ENCODE peak calls at places on chromosomes 6 and 20, in seven cellular contexts. W is heart left ventricle, K is stomach, T is tibial nerve, I is transverse colon, J is breast epithelium, U is adrenal gland. B is an unnamed sample.

GRCh38 chr6:106077170-106077569 is 9.0 kb upstream of the PRDM1 start:
- DNase-seq in J (no peak), K (no peak), W (no peak), U (no peak), I (no peak), T (no peak), B (no peak)

GRCh38 chr6:149335924-149336323 is 18.4 kb downstream of the TAB2 start:
- DNase-seq in U (peak; percentile 46), K (no peak), I (no peak), J (no peak), T (no peak), W (no peak), B (no peak)

GRCh38 chr6:23633986-23634385 is 492.0 kb upstream of the NRSN1 start:
- DNase-seq in T (no peak), U (no peak), J (no peak), W (no peak), K (no peak), I (no peak), B (no peak)

GRCh38 chr6:106146852-106147351 is 60.8 kb downstream of the PRDM1 start:
- DNase-seq in J (no peak), I (no peak), U (no peak), K (no peak), W (no peak), T (no peak), B (no peak)

GRCh38 chr6:89035252-89036106 is 45.1 kb upstream of the PNRC1 start:
- DNase-seq in J (peak; percentile 93), T (peak; percentile 84), I (peak; percentile 91), U (peak; percentile 95), W (peak; percentile 71), K (peak; percentile 72), B (peak; percentile 93)

GRCh38 chr6:42783177-42783875 is 1.5 kb downstream of the BICRAL start:
- DNase-seq in W (peak; percentile 91), U (peak; percentile 72), T (peak; percentile 72), J (peak; percentile 62), I (peak; percentile 77), K (peak; percentile 78), B (peak; percentile 68)

GRCh38 chr6:137313928-137314855 is 95.0 kb upstream of the IFNGR1 start:
- DNase-seq in W (peak; percentile 84), T (peak; percentile 77), U (peak; percentile 71), K (peak; percentile 72), I (peak; percentile 75), J (peak; percentile 46), B (peak; percentile 60)

GRCh38 chr20:53708129-53708968 is 114.7 kb upstream of the ZNF217 start:
- DNase-seq in W (no peak), T (no peak), K (no peak), I (no peak), U (no peak), J (no peak), B (no peak)

GRCh38 chr6:24943774-24944173 is 8.0 kb upstream of the RIPOR2 start:
- DNase-seq in I (no peak), T (no peak), U (no peak), K (no peak), W (no peak), J (no peak), B (no peak)

GRCh38 chr6:132357120-132357519 is 44.2 kb downstream of the MOXD1 start:
- DNase-seq in T (no peak), J (no peak), U (no peak), W (no peak), I (no peak), K (no peak), B (no peak)

GRCh38 chr6:3341467-3341866 is 82.7 kb downstream of the PSMG4 start:
- DNase-seq in W (no peak), J (no peak), K (no peak), T (peak; percentile 36), U (peak; percentile 56), I (no peak), B (no peak)

GRCh38 chr6:2275207-2275891 is 29.9 kb upstream of the GMDS start:
- DNase-seq in U (no peak), I (no peak), W (no peak), T (no peak), K (no peak), J (no peak), B (no peak)

GRCh38 chr6:53696351-53696750 is 30.8 kb upstream of the KLHL31 start:
- DNase-seq in U (no peak), K (no peak), T (no peak), I (no peak), J (no peak), W (no peak), B (no peak)

GRCh38 chr20:38789503-38790209 is 15.8 kb upstream of the PPP1R16B start:
- DNase-seq in I (no peak), K (no peak), T (no peak), U (no peak), W (no peak), J (no peak), B (no peak)

GRCh38 chr6:38634518-38634917 is 5.2 kb downstream of the BTBD9 start:
- DNase-seq in K (no peak), J (no peak), W (no peak), U (no peak), I (no peak), T (no peak), B (no peak)

GRCh38 chr6:26388441-26388840 is 5.5 kb downstream of the BTN2A2 start:
- DNase-seq in W (no peak), U (no peak), I (no peak), T (no peak), J (no peak), K (no peak), B (no peak)
- TF ChIP-seq CTCF in W (no peak), U (no peak), I (no peak), T (no peak), J (no peak), K (no peak), B (no peak)

DNA sequence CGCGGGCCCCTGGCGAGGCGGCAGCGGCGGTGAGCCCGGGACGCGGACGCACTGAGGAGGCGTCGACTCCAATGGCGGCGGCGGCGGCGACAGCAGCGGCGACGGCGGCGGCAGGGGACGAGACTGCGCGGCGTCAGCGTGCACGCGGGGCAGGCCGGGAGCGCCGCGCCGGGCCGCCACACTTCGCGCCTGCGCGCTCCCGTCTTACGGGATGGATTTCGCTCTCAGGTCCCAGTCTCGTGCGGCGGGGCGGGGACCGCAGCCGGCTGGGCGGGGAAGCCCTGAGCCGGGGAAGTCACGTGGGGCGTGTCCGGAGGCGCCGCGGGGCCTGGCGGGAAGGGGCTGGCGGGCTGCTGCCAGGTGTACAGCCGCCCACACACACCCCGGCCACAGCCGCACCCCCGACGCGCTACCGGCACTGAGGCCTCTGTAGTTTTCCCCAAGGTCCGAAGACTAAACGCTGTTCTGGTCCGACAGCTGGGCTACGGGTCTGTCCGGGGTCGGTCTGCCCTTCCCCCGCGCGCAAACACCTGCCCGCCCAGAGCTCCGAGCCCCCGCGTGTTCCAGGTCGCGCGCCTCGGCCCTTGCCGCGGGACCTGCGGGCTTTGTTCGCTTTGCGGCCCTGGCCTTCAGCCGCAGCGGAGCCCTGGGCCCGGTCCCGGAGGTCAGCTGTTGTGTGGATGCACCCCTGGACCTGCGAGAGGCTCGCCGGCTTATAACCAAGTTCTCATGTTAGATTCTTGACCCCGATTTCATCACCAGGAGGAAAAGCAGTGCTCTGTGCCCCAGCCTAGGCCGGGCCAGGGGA is at the start of gene YTHDF1:
- DNase-seq in I (peak; percentile 98), W (peak; percentile 99), T (peak; percentile 91), K (peak; percentile 98), U (peak; percentile 97), J (peak; percentile 96), B (peak; percentile 96)
- TF ChIP-seq POLR2A in I (peak; percentile 65), W (no peak), T (no peak), K (no peak), U (peak; percentile 85), J (no peak), B (peak; percentile 75)

GRCh38 chr6:30781362-30781696 is 37.0 kb upstream of the IER3 start:
- DNase-seq in I (no peak), T (no peak), K (no peak), W (no peak), J (no peak), U (no peak), B (no peak)
- H3K4me3 ChIP-seq in I (no peak overlapping the region), T (no peak overlapping the region), K (no peak overlapping the region), W (peak overlapping the region; percentile 22), J (no peak overlapping the region), U (no peak overlapping the region), B (no peak overlapping the region)

GRCh38 chr20:23361651-23362391 is at the start of gene GZF1:
- DNase-seq in T (peak; percentile 95), J (peak; percentile 98), K (peak; percentile 99), U (peak; percentile 98), I (peak; percentile 99), W (peak; percentile 99), B (peak; percentile 98)
- TF ChIP-seq CTCF in T (no peak), J (peak; percentile 10), K (no peak), U (peak; percentile 18), I (peak; percentile 58), W (peak; percentile 7), B (no peak)

B was measured in prostate gland.